ENCODE peak calls at places on chromosome 11, in six cellular contexts. One of them, this sample, is unnamed.

GRCh38 chr11:116240661-116241060 is 532.1 kb downstream of the BUD13 start:
- DNase-seq in stomach: no peak
- DNase-seq in left ventricle myocardium inferior: no peak
- DNase-seq in A549: no peak
- DNase-seq in upper lobe of right lung: no peak
- DNase-seq in pancreas: no peak
- DNase-seq in this sample: no peak

GRCh38 chr11:3128356-3129180 is 36.5 kb downstream of the OSBPL5 start:
- DNase-seq in stomach: no peak
- DNase-seq in left ventricle myocardium inferior: peak; percentile 10
- DNase-seq in A549: no peak
- DNase-seq in upper lobe of right lung: peak; percentile 63
- DNase-seq in pancreas: no peak
- DNase-seq in this sample: peak; percentile 58

GRCh38 chr11:109877043-109877442 is 216.1 kb upstream of the ZC3H12C start:
- DNase-seq in stomach: no peak
- DNase-seq in left ventricle myocardium inferior: no peak
- DNase-seq in A549: no peak
- DNase-seq in upper lobe of right lung: no peak
- DNase-seq in pancreas: no peak
- DNase-seq in this sample: no peak

GRCh38 chr11:3986301-3986700 is 108.3 kb upstream of the RRM1 start:
- DNase-seq in stomach: no peak
- DNase-seq in left ventricle myocardium inferior: no peak
- DNase-seq in A549: no peak
- DNase-seq in upper lobe of right lung: no peak
- DNase-seq in pancreas: no peak
- DNase-seq in this sample: no peak

GRCh38 chr11:844693-845644 is 2.3 kb downstream of the TSPAN4 start:
- DNase-seq in stomach: peak; percentile 77
- DNase-seq in left ventricle myocardium inferior: peak; percentile 92
- DNase-seq in A549: peak; percentile 92
- DNase-seq in upper lobe of right lung: peak; percentile 94
- DNase-seq in pancreas: peak; percentile 91
- DNase-seq in this sample: peak; percentile 90

GRCh38 chr11:60724420-60724819 is at the start of gene MS4A18:
- DNase-seq in stomach: no peak
- DNase-seq in left ventricle myocardium inferior: no peak
- DNase-seq in A549: no peak
- DNase-seq in upper lobe of right lung: no peak
- DNase-seq in pancreas: no peak
- DNase-seq in this sample: no peak

GRCh38 chr11:127017482-127017881 is 16.9 kb upstream of the KIRREL3 start:
- DNase-seq in stomach: no peak
- DNase-seq in left ventricle myocardium inferior: no peak
- DNase-seq in A549: peak; percentile 81
- DNase-seq in upper lobe of right lung: no peak
- DNase-seq in pancreas: no peak
- DNase-seq in this sample: no peak

GRCh38 chr11:104041792-104042191 is 5.4 kb downstream of the DDI1 start:
- DNase-seq in stomach: no peak
- DNase-seq in left ventricle myocardium inferior: no peak
- DNase-seq in A549: no peak
- DNase-seq in upper lobe of right lung: no peak
- DNase-seq in pancreas: no peak
- DNase-seq in this sample: no peak

GRCh38 chr11:30196400-30197206 is 34.2 kb upstream of the FSHB start:
- DNase-seq in stomach: peak; percentile 80
- DNase-seq in left ventricle myocardium inferior: peak; percentile 44
- DNase-seq in A549: peak; percentile 53
- DNase-seq in upper lobe of right lung: peak; percentile 73
- DNase-seq in pancreas: peak; percentile 58
- DNase-seq in this sample: peak; percentile 43

GRCh38 chr11:86193297-86194095 is 51.1 kb upstream of the EED start:
- DNase-seq in stomach: peak; percentile 56
- DNase-seq in left ventricle myocardium inferior: peak; percentile 69
- DNase-seq in A549: peak; percentile 89
- DNase-seq in upper lobe of right lung: peak; percentile 70
- DNase-seq in pancreas: peak; percentile 35
- DNase-seq in this sample: peak; percentile 50

DNA sequence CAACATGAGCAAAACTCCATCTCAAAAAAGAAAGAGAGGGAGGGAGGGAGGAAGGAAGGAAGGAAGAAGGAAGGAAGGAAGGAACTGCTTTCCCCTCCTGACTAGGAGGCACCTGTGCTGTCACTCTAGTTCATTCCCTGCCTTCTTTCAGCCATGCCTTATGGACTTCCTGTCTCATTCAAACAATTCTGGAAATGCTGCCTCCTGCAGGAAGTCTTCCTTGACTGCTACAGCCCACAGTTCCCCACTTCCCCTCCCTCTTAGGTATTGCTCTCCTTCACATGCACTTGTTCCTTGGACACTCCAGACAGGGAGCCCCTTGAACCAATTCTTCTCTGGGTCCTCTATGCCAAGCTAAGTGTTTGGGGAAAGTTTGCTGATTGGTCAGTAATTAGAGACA is 31.6 kb upstream of the WNT11 start:
- DNase-seq in stomach: no peak
- DNase-seq in left ventricle myocardium inferior: no peak
- DNase-seq in A549: peak; percentile 68
- DNase-seq in upper lobe of right lung: no peak
- DNase-seq in pancreas: no peak
- DNase-seq in this sample: no peak
- TF ChIP-seq CTCF in stomach: no peak
- TF ChIP-seq CTCF in left ventricle myocardium inferior: no peak
- TF ChIP-seq CTCF in A549: peak; percentile 12
- TF ChIP-seq CTCF in upper lobe of right lung: peak; percentile 21
- TF ChIP-seq CTCF in pancreas: no peak
- TF ChIP-seq CTCF in this sample: no peak

DNA sequence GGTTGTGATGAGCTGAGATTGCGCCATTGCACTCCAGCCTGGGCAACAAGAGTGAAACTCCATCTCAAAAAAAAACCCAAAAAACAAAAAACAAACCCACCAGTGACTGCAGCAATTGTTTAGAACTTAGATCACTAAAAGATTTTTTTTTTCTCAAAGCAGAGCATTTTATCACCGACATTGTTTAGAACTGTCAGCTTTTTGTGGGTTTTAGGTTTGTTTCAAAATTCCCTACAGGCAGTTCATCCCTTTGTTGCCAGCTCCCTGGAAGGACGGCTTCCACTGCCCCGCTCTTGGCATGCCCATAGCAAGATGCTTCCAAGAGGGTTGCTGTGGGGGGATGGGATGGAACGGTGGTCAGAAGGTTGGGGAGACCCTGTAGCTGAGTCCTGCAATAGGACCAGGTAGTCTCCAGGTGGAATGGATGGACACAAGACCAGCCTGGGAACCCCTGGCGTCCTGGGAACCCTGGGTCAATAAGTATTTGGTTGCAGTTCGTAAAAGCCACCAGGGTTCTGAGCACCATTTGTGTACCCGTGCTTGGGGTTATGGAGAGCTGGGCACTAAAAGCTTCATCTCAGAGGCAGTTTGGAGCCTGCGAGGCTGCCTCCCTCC is 46.7 kb downstream of the TSPAN18 start:
- DNase-seq in stomach: peak; percentile 16
- DNase-seq in left ventricle myocardium inferior: no peak
- DNase-seq in A549: no peak
- DNase-seq in upper lobe of right lung: no peak
- DNase-seq in pancreas: no peak
- DNase-seq in this sample: no peak
- H3K4me1 ChIP-seq in stomach: peaks cover 9% of the 10 kb centered on the region
- H3K4me1 ChIP-seq in left ventricle myocardium inferior: peaks cover 90% of the 10 kb centered on the region
- H3K4me1 ChIP-seq in A549: peaks cover 7% of the 10 kb centered on the region
- H3K4me1 ChIP-seq in upper lobe of right lung: peaks cover 15% of the 10 kb centered on the region
- H3K4me1 ChIP-seq in pancreas: no peaks in the 10 kb centered on the region
- H3K4me1 ChIP-seq in this sample: no peaks in the 10 kb centered on the region

DNA sequence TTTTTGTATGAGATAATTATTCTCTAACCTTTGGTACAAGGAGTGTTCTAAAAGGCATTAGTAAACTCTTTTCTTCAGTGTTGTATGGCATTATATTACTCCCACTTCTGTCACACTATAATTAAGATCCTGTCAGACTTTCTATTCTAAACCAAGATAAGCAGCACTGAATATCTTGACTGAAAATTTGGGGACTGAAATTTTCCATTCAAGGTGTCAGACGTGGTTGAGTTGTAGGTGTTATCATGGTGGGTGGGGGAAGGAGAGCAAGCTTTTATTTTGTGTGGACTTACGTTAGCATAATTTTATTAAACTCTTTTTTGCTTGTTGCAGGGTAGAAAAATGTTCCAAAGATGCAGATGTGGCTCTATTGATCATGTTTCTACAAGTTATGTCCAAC is 22.9 kb downstream of the MUC15 start:
- DNase-seq in stomach: no peak
- DNase-seq in left ventricle myocardium inferior: no peak
- DNase-seq in A549: no peak
- DNase-seq in upper lobe of right lung: no peak
- DNase-seq in pancreas: no peak
- DNase-seq in this sample: no peak
- H3K4me3 ChIP-seq in stomach: no peak overlapping the region
- H3K4me3 ChIP-seq in left ventricle myocardium inferior: no peak overlapping the region
- H3K4me3 ChIP-seq in A549: no peak overlapping the region
- H3K4me3 ChIP-seq in upper lobe of right lung: no peak overlapping the region
- H3K4me3 ChIP-seq in pancreas: no peak overlapping the region
- H3K4me3 ChIP-seq in this sample: no peak overlapping the region

GRCh38 chr11:75087319-75088055 is 9.2 kb downstream of the OR2AT4 start:
- DNase-seq in stomach: no peak
- DNase-seq in left ventricle myocardium inferior: no peak
- DNase-seq in A549: no peak
- DNase-seq in upper lobe of right lung: no peak
- DNase-seq in pancreas: no peak
- DNase-seq in this sample: no peak

GRCh38 chr11:75096456-75097172 is at the start of gene OR2AT4:
- DNase-seq in stomach: no peak
- DNase-seq in left ventricle myocardium inferior: no peak
- DNase-seq in A549: no peak
- DNase-seq in upper lobe of right lung: no peak
- DNase-seq in pancreas: no peak
- DNase-seq in this sample: no peak

GRCh38 chr11:75084883-75085282 is 11.8 kb downstream of the OR2AT4 start:
- DNase-seq in stomach: no peak
- DNase-seq in left ventricle myocardium inferior: no peak
- DNase-seq in A549: no peak
- DNase-seq in upper lobe of right lung: no peak
- DNase-seq in pancreas: no peak
- DNase-seq in this sample: no peak

GRCh38 chr11:75090778-75091177 is 5.9 kb downstream of the OR2AT4 start:
- DNase-seq in stomach: no peak
- DNase-seq in left ventricle myocardium inferior: no peak
- DNase-seq in A549: no peak
- DNase-seq in upper lobe of right lung: no peak
- DNase-seq in pancreas: no peak
- DNase-seq in this sample: no peak
- TF ChIP-seq CTCF in stomach: no peak
- TF ChIP-seq CTCF in left ventricle myocardium inferior: no peak
- TF ChIP-seq CTCF in A549: no peak
- TF ChIP-seq CTCF in upper lobe of right lung: no peak
- TF ChIP-seq CTCF in pancreas: no peak
- TF ChIP-seq CTCF in this sample: no peak

GRCh38 chr11:95121687-95122086 is 32.0 kb downstream of the ENDOD1 start:
- DNase-seq in stomach: no peak
- DNase-seq in left ventricle myocardium inferior: no peak
- DNase-seq in A549: no peak
- DNase-seq in upper lobe of right lung: no peak
- DNase-seq in pancreas: no peak
- DNase-seq in this sample: no peak
- H3K4me1 ChIP-seq in stomach: no peaks in the 10 kb centered on the region
- H3K4me1 ChIP-seq in left ventricle myocardium inferior: peaks cover 20% of the 10 kb centered on the region
- H3K4me1 ChIP-seq in A549: no peaks in the 10 kb centered on the region
- H3K4me1 ChIP-seq in upper lobe of right lung: no peaks in the 10 kb centered on the region
- H3K4me1 ChIP-seq in pancreas: no peaks in the 10 kb centered on the region
- H3K4me1 ChIP-seq in this sample: peaks cover 29% of the 10 kb centered on the region

DNA sequence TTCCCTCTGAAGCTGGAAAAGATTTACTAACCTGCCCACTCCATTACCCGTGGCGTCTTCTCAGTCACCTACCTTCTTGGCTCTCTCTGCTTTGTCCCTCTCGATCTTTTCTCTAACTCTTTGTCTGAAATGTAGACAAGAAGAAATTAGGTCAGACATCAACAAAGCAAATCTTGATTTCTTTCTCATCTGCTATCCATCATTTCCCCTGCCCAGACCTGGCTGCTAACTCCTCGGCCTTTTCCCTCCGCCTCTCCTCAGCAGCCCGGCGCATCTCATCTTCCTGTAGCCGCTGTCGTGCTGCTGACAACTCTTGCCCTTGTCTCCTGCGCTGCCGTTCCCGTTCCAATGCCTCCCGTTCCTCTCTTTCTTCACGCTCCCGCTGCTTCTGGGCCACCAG is 1.2 kb downstream of the UBXN1 start:
- DNase-seq in stomach: no peak
- DNase-seq in left ventricle myocardium inferior: no peak
- DNase-seq in A549: no peak
- DNase-seq in upper lobe of right lung: no peak
- DNase-seq in pancreas: no peak
- DNase-seq in this sample: no peak
- H3K4me3 ChIP-seq in stomach: no peak overlapping the region
- H3K4me3 ChIP-seq in left ventricle myocardium inferior: peak overlapping the region; percentile 92
- H3K4me3 ChIP-seq in A549: peak overlapping the region; percentile 67
- H3K4me3 ChIP-seq in upper lobe of right lung: peak overlapping the region; percentile 94
- H3K4me3 ChIP-seq in pancreas: peak overlapping the region; percentile 97
- H3K4me3 ChIP-seq in this sample: peak overlapping the region; percentile 87